ENCODE peak calls at places on chromosomes 5 and 9, in ten cellular contexts. W, M, A, C, V, Y, H, T, U and Q are unnamed samples.

GRCh38 chr5:132428811-132429440 is 59.4 kb downstream of the SLC22A5 start:
- DNase-seq in W (no peak), M (no peak), A (no peak), C (peak; percentile 82), V (peak; percentile 74), Y (no peak), H (peak; percentile 79), T (peak; percentile 17), U (peak; percentile 88), Q (peak; percentile 78)

GRCh38 chr9:94839398-94839797 is 112.9 kb downstream of the AOPEP start:
- DNase-seq in W (no peak), M (no peak), A (no peak), C (no peak), V (no peak), Y (no peak), H (no peak), T (no peak), U (no peak), Q (no peak)

GRCh38 chr5:111583761-111584203 is 71.4 kb upstream of the STARD4 start:
- DNase-seq in W (no peak), M (no peak), A (no peak), C (peak; percentile 35), V (peak; percentile 84), Y (no peak), H (no peak), T (no peak), U (no peak), Q (no peak)

GRCh38 chr9:31608413-31608812 is 776.0 kb upstream of the ACO1 start:
- DNase-seq in W (no peak), M (no peak), A (no peak), C (peak; percentile 47), V (no peak), Y (no peak), H (peak; percentile 31), T (no peak), U (peak; percentile 19), Q (peak; percentile 63)

GRCh38 chr9:112193562-112194288 is 18.6 kb upstream of the SUSD1 start:
- DNase-seq in W (no peak), M (no peak), A (no peak), C (no peak), V (no peak), Y (no peak), H (no peak), T (no peak), U (peak; percentile 25), Q (no peak)

GRCh38 chr5:110086658-110087388 is 397.1 kb downstream of the MAN2A1 start:
- DNase-seq in W (no peak), M (peak; percentile 37), A (no peak), C (peak; percentile 96), V (peak; percentile 93), Y (peak; percentile 35), H (peak; percentile 76), T (no peak), U (peak; percentile 39), Q (peak; percentile 94)

GRCh38 chr5:177472460-177473441 is 683 bp downstream of the DBN1 start:
- DNase-seq in W (no peak), M (no peak), A (no peak), C (no peak), V (no peak), Y (no peak), H (no peak), T (no peak), U (peak; percentile 96), Q (peak; percentile 38)

GRCh38 chr9:97506787-97507186 is 5.3 kb downstream of the TMOD1 start:
- DNase-seq in W (no peak), M (no peak), A (no peak), C (no peak), V (no peak), Y (no peak), H (no peak), T (no peak), U (no peak), Q (no peak)

GRCh38 chr5:59786271-59786805 is 107.2 kb downstream of the PDE4D start:
- DNase-seq in W (no peak), M (no peak), A (no peak), C (peak; percentile 93), V (peak; percentile 86), Y (peak; percentile 64), H (peak; percentile 92), T (peak; percentile 93), U (no peak), Q (peak; percentile 87)

GRCh38 chr5:143063175-143063970 is 293.2 kb downstream of the ARHGAP26 start:
- DNase-seq in W (peak; percentile 33), M (no peak), A (no peak), C (peak; percentile 79), V (peak; percentile 57), Y (no peak), H (no peak), T (no peak), U (peak; percentile 64), Q (peak; percentile 81)

GRCh38 chr5:158463971-158464370 is 605.0 kb upstream of the CLINT1 start:
- DNase-seq in W (no peak), M (no peak), A (peak; percentile 58), C (peak; percentile 91), V (peak; percentile 88), Y (peak; percentile 77), H (no peak), T (no peak), U (no peak), Q (no peak)

GRCh38 chr9:5953743-5954707 is 61.4 kb downstream of the RANBP6 start:
- DNase-seq in W (no peak), M (no peak), A (no peak), C (peak; percentile 23), V (no peak), Y (no peak), H (no peak), T (peak; percentile 34), U (no peak), Q (no peak)
- H3K4me3 ChIP-seq in W (no peak overlapping the region), M (no peak overlapping the region), A (no peak overlapping the region), C (no peak overlapping the region), V (no peak overlapping the region), Y (no peak overlapping the region), H (no peak overlapping the region), T (peak overlapping the region; percentile 14), U (no peak overlapping the region), Q (no peak overlapping the region)

GRCh38 chr5:14258840-14259239 is 115.7 kb downstream of the TRIO start:
- DNase-seq in W (no peak), M (no peak), A (no peak), C (peak; percentile 59), V (no peak), Y (no peak), H (no peak), T (no peak), U (no peak), Q (peak; percentile 52)
- TF ChIP-seq CTCF in W (no peak), M (no peak), A (no peak), C (peak; percentile 47), V (no peak), Y (no peak), H (peak; percentile 43), T (no peak), U (no peak), Q (peak; percentile 34)

DNA sequence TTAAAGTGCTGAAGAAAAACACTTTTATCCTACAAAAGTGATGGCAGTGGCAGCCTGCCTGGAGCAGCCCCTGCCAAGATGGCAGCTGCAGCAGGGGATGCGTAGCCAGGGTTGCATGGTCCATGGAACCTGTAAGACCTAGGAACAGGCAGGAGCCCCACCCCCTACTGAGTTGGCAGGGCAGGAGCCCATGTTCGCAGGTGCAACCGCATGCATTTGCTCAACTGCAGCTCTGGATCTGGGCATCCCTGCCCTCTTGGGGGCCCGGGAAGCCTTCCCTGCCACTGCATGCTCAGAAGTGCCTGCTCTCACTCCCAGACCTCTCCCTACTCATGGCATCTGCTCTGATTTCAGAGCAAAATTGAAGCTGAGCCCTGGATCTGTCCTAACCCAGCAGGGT is 779.6 kb downstream of the CDH18 start:
- DNase-seq in W (no peak), M (no peak), A (no peak), C (no peak), V (no peak), Y (no peak), H (no peak), T (no peak), U (no peak), Q (no peak)
- H3K4me3 ChIP-seq in W (no peak overlapping the region), M (no peak overlapping the region), A (no peak overlapping the region), C (no peak overlapping the region), V (no peak overlapping the region), Y (no peak overlapping the region), H (no peak overlapping the region), T (no peak overlapping the region), U (no peak overlapping the region), Q (no peak overlapping the region)

GRCh38 chr9:79447308-79447605 is 124.5 kb upstream of the TLE4 start:
- DNase-seq in W (no peak), M (no peak), A (no peak), C (no peak), V (no peak), Y (no peak), H (no peak), T (no peak), U (no peak), Q (no peak)

GRCh38 chr9:79447760-79448159 is 124.0 kb upstream of the TLE4 start:
- DNase-seq in W (no peak), M (no peak), A (no peak), C (no peak), V (no peak), Y (no peak), H (no peak), T (peak; percentile 11), U (no peak), Q (no peak)

GRCh38 chr9:79452265-79452664 is 119.5 kb upstream of the TLE4 start:
- DNase-seq in W (no peak), M (no peak), A (no peak), C (no peak), V (no peak), Y (no peak), H (no peak), T (no peak), U (no peak), Q (no peak)

DNA sequence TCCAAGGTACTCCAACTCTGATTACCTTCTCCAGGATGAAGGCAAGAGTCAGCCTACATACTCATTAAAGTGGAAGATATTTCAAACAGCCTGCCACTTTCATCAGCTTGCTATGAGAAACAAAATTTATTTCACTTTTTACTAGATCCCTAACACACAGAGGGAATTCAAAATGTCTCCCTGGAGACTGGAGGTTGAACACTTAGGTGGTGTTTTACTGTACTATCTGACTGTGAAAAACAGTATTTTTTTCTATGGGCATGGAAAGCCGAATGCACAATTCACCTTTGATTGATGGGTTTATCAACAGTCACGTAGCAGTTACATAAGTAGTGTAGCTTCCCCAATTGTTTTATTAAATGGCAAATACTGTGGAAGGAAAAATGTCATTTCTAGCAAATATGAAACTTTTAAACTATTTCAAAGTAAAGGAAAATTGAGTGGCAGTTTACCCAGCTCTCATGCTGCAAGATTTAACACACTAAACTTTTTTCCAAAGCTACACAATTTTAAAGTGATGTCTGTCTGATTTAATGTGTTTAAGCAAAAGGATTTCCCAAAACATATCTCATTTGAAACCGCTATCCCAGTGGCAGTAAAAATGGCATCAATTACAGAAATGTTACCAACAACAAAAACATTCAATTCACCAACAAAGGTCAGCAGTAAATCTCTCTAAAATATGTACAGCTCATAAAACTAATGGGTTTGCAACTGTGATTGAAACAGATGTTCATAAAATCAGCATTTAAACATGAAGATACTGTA is 125.0 kb upstream of the TLE4 start:
- DNase-seq in W (no peak), M (no peak), A (no peak), C (no peak), V (peak; percentile 30), Y (peak; percentile 20), H (no peak), T (no peak), U (no peak), Q (no peak)
- TF ChIP-seq CTCF in W (no peak), M (no peak), A (no peak), C (no peak), V (no peak), Y (no peak), H (no peak), T (no peak), U (no peak), Q (no peak)